ENCODE peak calls at places on chromosomes 6 and 20, in six cellular contexts. T, Z, Q, L, F and U are unnamed samples.

GRCh38 chr6:38248500-38249234 is 391.1 kb downstream of the BTBD9 start:
- DNase-seq in L (no peak), Q (no peak), F (no peak), Z (peak), T (peak), U (no peak)

GRCh38 chr6:138428943-138429616 is 25.1 kb downstream of the HEBP2 start:
- DNase-seq in L (peak), Z (peak), T (peak), Q (peak), F (no peak), U (peak)

GRCh38 chr6:128200789-128201188 is 299.9 kb upstream of the THEMIS start:
- DNase-seq in Z (no peak), F (no peak), T (no peak), Q (no peak), L (no peak), U (no peak)

GRCh38 chr6:36980129-36980528 is 5.9 kb downstream of the MTCH1 start:
- DNase-seq in T (no peak), F (no peak), Q (no peak), Z (no peak), L (no peak), U (no peak)

GRCh38 chr6:39561536-39562266 is 163.5 kb downstream of the KIF6 start:
- DNase-seq in T (no peak), Z (no peak), F (no peak), Q (no peak), L (no peak), U (no peak)

GRCh38 chr6:96554559-96554958 is 8.4 kb upstream of the FHL5 start:
- DNase-seq in Q (no peak), T (no peak), Z (no peak), L (no peak), F (no peak), U (no peak)

GRCh38 chr6:132730560-132730959 is 16.7 kb upstream of the VNN1 start:
- DNase-seq in T (no peak), L (no peak), F (no peak), Z (peak), Q (peak), U (no peak)

GRCh38 chr6:62324817-62325216 is 38.8 kb upstream of the KHDRBS2 start:
- DNase-seq in L (no peak), F (no peak), Q (no peak), Z (no peak), T (no peak), U (no peak)

GRCh38 chr6:3147914-3148757 is 9.2 kb downstream of the TUBB2A start:
- DNase-seq in Q (no peak), Z (no peak), T (peak), F (no peak), L (no peak), U (no peak)

GRCh38 chr20:48750941-48751620 is 76.7 kb downstream of the PREX1 start:
- DNase-seq in Z (no peak), L (no peak), Q (no peak), T (no peak), F (no peak), U (no peak)

GRCh38 chr6:93721386-93722048 is 302.2 kb upstream of the EPHA7 start:
- DNase-seq in T (no peak), Z (no peak), F (no peak), Q (peak), L (peak), U (peak)

GRCh38 chr6:118679293-118679692 is 27.9 kb upstream of the CEP85L start:
- DNase-seq in Q (no peak), Z (peak), F (no peak), L (no peak), T (no peak), U (no peak)

GRCh38 chr20:32444474-32445220 is 86.5 kb downstream of the ASXL1 start:
- DNase-seq in F (no peak), T (no peak), L (no peak), Z (no peak), Q (no peak), U (no peak)

GRCh38 chr20:51591871-51592270 is 49.4 kb upstream of the NFATC2 start:
- DNase-seq in Z (no peak), T (no peak), F (no peak), L (no peak), Q (no peak), U (no peak)

GRCh38 chr6:57029213-57029612 is 17.3 kb upstream of the KIAA1586 start:
- DNase-seq in F (no peak), Q (no peak), L (no peak), T (no peak), Z (no peak), U (no peak)

GRCh38 chr6:66663127-66663526 is 956.1 kb upstream of the EYS start:
- DNase-seq in Z (no peak), T (no peak), L (no peak), Q (no peak), F (no peak), U (no peak)

GRCh38 chr6:161318456-161318855 is 44.6 kb upstream of the AGPAT4 start:
- DNase-seq in Q (no peak), Z (no peak), F (no peak), L (peak), T (no peak), U (no peak)

GRCh38 chr6:136599324-136600011 is 49.2 kb upstream of the MAP7 start:
- DNase-seq in L (no peak), Q (no peak), Z (peak), T (no peak), F (no peak), U (no peak)

GRCh38 chr20:59836768-59837167 is 96.7 kb downstream of the SYCP2 start:
- DNase-seq in Q (no peak), T (no peak), Z (no peak), F (no peak), L (no peak), U (peak)

GRCh38 chr6:92715991-92716390 is 703.4 kb downstream of the EPHA7 start:
- DNase-seq in Z (peak), Q (no peak), L (no peak), T (no peak), F (no peak), U (no peak)

GRCh38 chr6:151391471-151392428 is at the start of gene ZBTB2:
- DNase-seq in T (peak), Z (peak), F (no peak), L (peak), Q (peak), U (peak)

GRCh38 chr6:63394656-63395308 is 75.0 kb upstream of the LGSN start:
- DNase-seq in Q (no peak), F (no peak), T (no peak), Z (no peak), L (no peak), U (no peak)

GRCh38 chr20:39081255-39081654 is 119.1 kb downstream of the DHX35 start:
- DNase-seq in T (peak), Q (peak), F (peak), Z (peak), L (peak), U (peak)

GRCh38 chr20:37443596-37443995 is 77.5 kb upstream of the NNAT start:
- DNase-seq in Z (no peak), F (no peak), Q (no peak), L (no peak), T (no peak), U (no peak)

GRCh38 chr20:44692932-44693476 is 22.2 kb upstream of the CCN5 start:
- DNase-seq in T (no peak), F (no peak), Z (peak), Q (peak), L (peak), U (no peak)

GRCh38 chr6:168219167-168219566 is 100.4 kb downstream of the DACT2 start:
- DNase-seq in Z (no peak), Q (no peak), T (no peak), F (no peak), L (no peak), U (no peak)

GRCh38 chr6:70973591-70973990 is 16.7 kb upstream of the B3GAT2 start:
- DNase-seq in Z (no peak), L (no peak), F (no peak), Q (no peak), T (no peak), U (no peak)

GRCh38 chr6:6972456-6972855 is 135.3 kb upstream of the RREB1 start:
- DNase-seq in T (peak), Q (no peak), L (no peak), F (no peak), Z (peak), U (no peak)

GRCh38 chr20:16707674-16708073 is 22.2 kb upstream of the SNRPB2 start:
- DNase-seq in L (no peak), F (no peak), Q (no peak), Z (no peak), T (no peak), U (no peak)

GRCh38 chr6:32082951-32083350 is 26.2 kb downstream of the TNXB start:
- DNase-seq in F (no peak), Z (no peak), T (no peak), L (no peak), Q (peak), U (no peak)

GRCh38 chr6:158422629-158423238 is 110.5 kb downstream of the TULP4 start:
- DNase-seq in L (no peak), Q (no peak), Z (no peak), F (no peak), T (no peak), U (no peak)

GRCh38 chr20:21729316-21729715 is 23.9 kb downstream of the PAX1 start:
- DNase-seq in T (no peak), Q (no peak), Z (no peak), F (no peak), L (no peak), U (no peak)

GRCh38 chr6:167056370-167056769 is 57.2 kb downstream of the CEP43 start:
- DNase-seq in F (peak), Q (no peak), Z (no peak), L (no peak), T (no peak), U (no peak)

GRCh38 chr6:52403627-52404026 is 16.5 kb upstream of the EFHC1 start:
- DNase-seq in Z (no peak), Q (no peak), L (no peak), F (no peak), T (no peak), U (no peak)

GRCh38 chr20:56554869-56555268 is 21.8 kb downstream of the FAM209B start:
- DNase-seq in L (peak), T (no peak), F (peak), Z (peak), Q (peak), U (peak)

DNA sequence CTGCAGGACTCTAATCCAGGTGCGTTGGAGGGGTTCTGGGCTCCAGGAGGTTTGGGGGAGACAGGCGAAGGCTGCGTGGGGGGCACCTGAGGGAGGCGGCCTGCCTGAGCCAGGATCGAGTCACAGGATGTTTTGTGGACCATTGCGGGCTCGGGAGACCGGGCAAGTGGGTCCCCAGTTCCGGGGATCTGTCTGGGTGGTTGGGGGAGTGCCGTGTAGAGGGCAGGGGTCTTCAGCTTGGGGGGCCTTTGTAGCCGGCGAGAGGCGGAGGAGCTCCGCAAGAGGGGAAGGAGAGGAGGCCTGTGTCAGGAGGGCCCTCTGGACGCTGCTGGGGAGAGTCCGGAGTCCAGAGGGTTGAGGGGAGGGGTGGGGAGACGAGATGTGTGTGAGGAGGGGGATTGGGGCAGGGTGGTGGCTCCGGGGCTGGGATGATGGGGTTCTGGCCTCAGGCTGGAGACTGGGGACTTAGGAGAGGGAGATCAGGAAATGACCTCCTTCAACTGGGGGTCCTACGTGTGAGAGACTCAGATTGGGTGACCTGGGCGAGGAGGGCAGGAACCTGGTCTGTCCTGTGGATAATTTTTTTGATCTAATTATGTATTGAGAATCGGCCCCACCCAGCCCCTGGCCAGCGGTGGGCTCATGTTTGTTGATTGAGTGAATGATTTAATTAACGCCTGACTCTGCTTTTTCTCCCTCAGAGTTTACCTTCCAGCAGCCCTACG is 505 bp downstream of the SNAI1 start:
- DNase-seq in Z (no peak), F (no peak), L (no peak), Q (no peak), T (no peak), U (no peak)
- TF ChIP-seq BHLHE40 in Z (no peak), F (no peak), L (no peak), Q (no peak), T (no peak), U (no peak)

GRCh38 chr20:62236674-62236996 is 1.7 kb upstream of the OSBPL2 start:
- DNase-seq in F (no peak), T (no peak), Z (no peak), L (peak), Q (no peak), U (no peak)

GRCh38 chr20:62235777-62236157 is 2.6 kb upstream of the OSBPL2 start:
- DNase-seq in Z (no peak), L (no peak), T (no peak), F (no peak), Q (no peak), U (no peak)

GRCh38 chr20:62236200-62236599 is 2.1 kb upstream of the OSBPL2 start:
- DNase-seq in F (no peak), Z (no peak), Q (no peak), L (no peak), T (no peak), U (no peak)

GRCh38 chr20:62234346-62234745 is 4.0 kb upstream of the OSBPL2 start:
- DNase-seq in L (no peak), Q (no peak), T (no peak), F (no peak), Z (no peak), U (no peak)

GRCh38 chr20:62235001-62235776 is 3.1 kb upstream of the OSBPL2 start:
- DNase-seq in Q (no peak), L (no peak), Z (no peak), T (no peak), F (no peak), U (no peak)
- TF ChIP-seq BHLHE40 in Q (no peak), L (no peak), Z (no peak), T (no peak), F (no peak), U (no peak)

DNA sequence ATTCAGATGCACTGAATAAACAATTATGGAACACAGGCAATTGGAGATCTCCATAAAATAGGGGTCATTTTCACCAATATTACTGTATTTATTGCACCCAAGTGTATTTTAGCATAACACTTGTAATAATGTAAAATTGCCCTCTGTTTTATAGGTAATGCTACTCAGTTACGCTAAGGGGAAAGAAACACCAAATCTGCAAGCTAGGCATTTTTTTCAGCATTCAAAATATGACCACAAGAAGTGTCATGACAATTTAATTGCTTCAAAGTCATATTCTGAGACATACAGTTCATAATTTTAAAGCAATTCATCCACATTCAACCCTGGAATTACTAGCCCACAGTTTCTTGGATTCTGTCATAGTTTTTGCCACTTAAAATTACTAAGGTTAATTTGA is 643.2 kb upstream of the NOX3 start:
- DNase-seq in L (no peak), F (no peak), Z (no peak), T (no peak), Q (no peak), U (no peak)
- TF ChIP-seq BHLHE40 in L (no peak), F (no peak), Z (no peak), T (no peak), Q (no peak), U (no peak)

GRCh38 chr6:113481441-113481840 is 375.7 kb upstream of the MARCKS start:
- DNase-seq in L (no peak), T (no peak), Q (no peak), F (no peak), Z (peak), U (no peak)
- TF ChIP-seq BHLHE40 in L (no peak), T (no peak), Q (no peak), F (no peak), Z (no peak), U (no peak)

GRCh38 chr6:163231356-163232014 is 183.0 kb upstream of the QKI start:
- DNase-seq in Z (no peak), F (no peak), L (no peak), T (no peak), Q (no peak), U (no peak)

GRCh38 chr6:163228041-163228440 is 186.5 kb upstream of the QKI start:
- DNase-seq in F (no peak), L (no peak), Z (no peak), T (no peak), Q (no peak), U (no peak)

GRCh38 chr6:163226836-163227485 is 187.6 kb upstream of the QKI start:
- DNase-seq in Z (no peak), T (no peak), F (no peak), L (no peak), Q (no peak), U (no peak)

GRCh38 chr6:163230901-163231300 is 183.6 kb upstream of the QKI start:
- DNase-seq in T (no peak), F (no peak), Q (no peak), Z (no peak), L (no peak), U (no peak)

DNA sequence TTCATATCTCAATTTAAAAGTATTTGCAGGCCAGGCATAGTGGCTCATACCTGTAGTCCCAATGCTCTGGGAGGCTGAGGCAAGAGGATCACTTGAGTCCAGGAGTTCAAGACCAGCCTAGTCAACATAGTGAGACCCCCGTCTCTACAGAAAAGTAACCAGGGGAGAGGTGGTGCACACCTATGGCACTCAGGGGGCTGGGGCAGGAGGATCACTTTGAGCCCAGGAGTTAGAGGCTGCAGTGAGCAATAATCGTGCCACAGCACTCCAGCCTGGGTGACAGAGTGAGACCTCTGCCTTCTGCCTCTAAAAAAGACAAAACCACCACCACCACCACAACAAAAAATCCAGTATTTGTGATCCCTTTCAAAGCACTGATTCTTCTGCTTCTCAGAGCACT is 185.5 kb upstream of the QKI start:
- DNase-seq in Q (no peak), F (no peak), L (no peak), T (no peak), Z (no peak), U (no peak)
- TF ChIP-seq BHLHE40 in Q (no peak), F (no peak), L (no peak), T (no peak), Z (no peak), U (no peak)